ENCODE peak calls at places on chromosomes 11 and 22, in nine cellular contexts. H is CD4-positive, CD25-positive, alpha-beta regulatory T cell; S is gastrocnemius medialis; K is amniotic stem cell; G is SK-MEL-5; F is activated CD8-positive, alpha-beta memory T cell treated with anti-CD3 and anti-CD28 coated beads for 48 hours; D is stimulated activated CD8-positive, alpha-beta memory T cell treated with anti-CD3 and anti-CD28 coated beads, Interleukin-15, amount 100 ng/mL, for 1 hour; C is Caki2; A is GM23248. X is an unnamed sample.
A peak's percentile ranks its signal among the peaks of the same experiment; 100 is the strongest.

GRCh38 chr11:126290887-126291286 is 8.0 kb downstream of the TIRAP start:
- DNase-seq in K (no peak), H (no peak), F (no peak), S (no peak), D (no peak), C (no peak), A (no peak), G (no peak), X (no peak)

GRCh38 chr22:37626144-37626543 is 13.3 kb upstream of the SH3BP1 start:
- DNase-seq in S (peak; percentile 85), D (no peak), A (no peak), H (no peak), G (no peak), K (no peak), F (no peak), C (no peak), X (no peak)

GRCh38 chr22:23237841-23238240 is 57.5 kb downstream of the BCR start:
- DNase-seq in G (no peak), F (no peak), H (no peak), S (no peak), C (no peak), K (no peak), D (no peak), A (no peak), X (no peak)

GRCh38 chr11:65417221-65417701 is 5.3 kb upstream of the NEAT1 start:
- DNase-seq in H (no peak), G (peak; percentile 8), F (peak; percentile 33), D (no peak), K (no peak), S (no peak), A (peak; percentile 30), C (no peak), X (peak; percentile 87)

GRCh38 chr11:36235750-36236149 is 53.5 kb downstream of the COMMD9 start:
- DNase-seq in D (no peak), A (peak; percentile 26), F (no peak), K (no peak), G (no peak), H (no peak), C (no peak), S (no peak), X (no peak)

GRCh38 chr22:47163876-47164513 is 401.5 kb downstream of the TBC1D22A start:
- DNase-seq in K (no peak), D (no peak), G (no peak), H (no peak), A (no peak), F (no peak), C (no peak), S (peak; percentile 4), X (no peak)

GRCh38 chr11:85845052-85845631 is 10.0 kb upstream of the CCDC83 start:
- DNase-seq in K (no peak), C (no peak), F (no peak), S (no peak), D (no peak), H (no peak), A (peak; percentile 70), G (no peak), X (no peak)

GRCh38 chr11:26599421-26599820 is 27.4 kb upstream of the MUC15 start:
- DNase-seq in D (no peak), K (no peak), A (peak; percentile 70), G (peak; percentile 44), S (no peak), F (no peak), H (no peak), C (no peak), X (no peak)

GRCh38 chr11:64358907-64359711 is at the start of gene RPS6KA4:
- DNase-seq in G (peak; percentile 59), S (peak; percentile 37), K (peak; percentile 67), A (peak; percentile 92), H (peak; percentile 32), D (no peak), F (peak; percentile 34), C (peak; percentile 48), X (no peak)

GRCh38 chr11:11463397-11463796 is 110.3 kb upstream of the CSNK2A3 start:
- DNase-seq in H (no peak), A (peak; percentile 32), D (no peak), S (peak; percentile 19), K (no peak), F (no peak), C (no peak), G (peak; percentile 79), X (no peak)

GRCh38 chr11:66835762-66836405 is 7.4 kb upstream of the RCE1 start:
- DNase-seq in C (peak; percentile 16), G (no peak), D (no peak), S (no peak), F (no peak), K (no peak), A (peak; percentile 47), H (no peak), X (no peak)

GRCh38 chr22:48943567-48944432 is 883.9 kb downstream of the BRD1 start:
- DNase-seq in D (no peak), G (peak; percentile 71), A (peak; percentile 4), F (no peak), C (no peak), K (no peak), S (no peak), H (no peak), X (peak; percentile 34)

GRCh38 chr11:45852018-45852711 is 4.9 kb downstream of the CRY2 start:
- DNase-seq in G (peak; percentile 6), C (no peak), S (peak; percentile 56), H (no peak), D (no peak), F (no peak), A (no peak), K (no peak), X (no peak)

GRCh38 chr11:79287952-79288351 is 152.9 kb downstream of the TENM4 start:
- DNase-seq in A (no peak), K (no peak), C (no peak), S (no peak), F (no peak), G (no peak), D (no peak), H (no peak), X (no peak)

GRCh38 chr22:19292262-19293230 is 1.0 kb upstream of the CLTCL1 start:
- DNase-seq in G (no peak), A (no peak), D (no peak), C (no peak), H (no peak), S (peak; percentile 96), F (no peak), K (no peak), X (no peak)

GRCh38 chr11:30360741-30361140 is 37.8 kb downstream of the ARL14EP start:
- DNase-seq in G (no peak), S (no peak), F (no peak), K (no peak), H (no peak), C (no peak), A (no peak), D (no peak), X (no peak)

GRCh38 chr22:27750866-27751265 is 50.7 kb downstream of the MN1 start:
- DNase-seq in F (no peak), G (no peak), D (no peak), C (no peak), S (no peak), K (no peak), H (no peak), A (no peak), X (no peak)

GRCh38 chr11:62340269-62340901 is 3.1 kb downstream of the ASRGL1 start:
- DNase-seq in K (no peak), F (peak; percentile 17), H (peak; percentile 17), A (peak; percentile 65), G (peak; percentile 68), D (peak; percentile 37), C (no peak), S (no peak), X (no peak)

GRCh38 chr22:31346733-31347250 is 646 bp upstream of the PATZ1 start:
- DNase-seq in G (peak; percentile 38), D (no peak), H (no peak), K (no peak), S (no peak), F (peak; percentile 36), A (peak; percentile 70), C (peak; percentile 78), X (no peak)

GRCh38 chr11:76240666-76241065 is 34.4 kb upstream of the WNT11 start:
- DNase-seq in H (no peak), K (no peak), G (no peak), C (no peak), F (no peak), S (no peak), D (no peak), A (no peak), X (no peak)

GRCh38 chr11:69696749-69697488 is 6.9 kb downstream of the FGF19 start:
- DNase-seq in D (no peak), A (no peak), G (no peak), C (no peak), K (no peak), F (no peak), H (no peak), S (no peak), X (no peak)

GRCh38 chr11:120634706-120635105 is 123.2 kb downstream of the GRIK4 start:
- DNase-seq in A (no peak), D (no peak), H (no peak), K (no peak), C (no peak), S (no peak), F (no peak), G (no peak), X (no peak)

GRCh38 chr11:92781151-92781550 is 188.3 kb upstream of the MTNR1B start:
- DNase-seq in F (no peak), G (no peak), H (no peak), K (no peak), S (no peak), D (no peak), C (no peak), A (no peak), X (no peak)

GRCh38 chr11:117768506-117768905 is 28.5 kb downstream of the DSCAML1 start:
- DNase-seq in H (no peak), C (no peak), S (no peak), F (no peak), K (no peak), D (no peak), A (no peak), G (no peak), X (no peak)

GRCh38 chr11:111633756-111634362 is 31.6 kb downstream of the SIK2 start:
- DNase-seq in A (peak; percentile 49), S (no peak), D (no peak), C (no peak), H (no peak), G (peak; percentile 80), K (no peak), F (no peak), X (no peak)

GRCh38 chr11:125410091-125410490 is 86.0 kb downstream of the FEZ1 start:
- DNase-seq in S (no peak), K (no peak), H (no peak), A (peak; percentile 20), F (no peak), C (no peak), D (no peak), G (no peak), X (no peak)

GRCh38 chr22:37249946-37250345 is 5.9 kb upstream of the RAC2 start:
- DNase-seq in K (no peak), G (no peak), F (no peak), C (no peak), H (no peak), S (no peak), A (no peak), D (no peak), X (no peak)

GRCh38 chr11:10805741-10806140 is 3.0 kb downstream of the EIF4G2 start:
- DNase-seq in G (no peak), D (no peak), H (no peak), C (no peak), F (no peak), S (no peak), K (no peak), A (no peak), X (no peak)

GRCh38 chr22:36546932-36547331 is 18.0 kb upstream of the EIF3D start:
- DNase-seq in S (no peak), G (no peak), A (peak; percentile 96), H (no peak), C (peak; percentile 84), F (no peak), D (no peak), K (peak; percentile 37), X (no peak)

GRCh38 chr11:17010851-17011420 is 3.3 kb downstream of the PLEKHA7 start:
- DNase-seq in D (no peak), K (no peak), C (no peak), S (no peak), F (no peak), G (no peak), H (no peak), A (no peak), X (no peak)

GRCh38 chr22:42857845-42858481 is 890 bp upstream of the ARFGAP3 start:
- DNase-seq in D (no peak), H (no peak), G (no peak), K (no peak), F (no peak), C (no peak), S (peak; percentile 67), A (no peak), X (no peak)